ENCODE peak calls at places on chromosomes 16 and 17, in six cellular contexts. W, I, S, F, B and N are unnamed samples.
A peak's percentile ranks its signal among the peaks of the same experiment; 100 is the strongest.

GRCh38 chr16:15811778-15812750 is 44.8 kb downstream of the MYH11 start:
- DNase-seq in W (peak; percentile 44), I (peak; percentile 95), S (no peak), F (no peak), B (no peak), N (peak; percentile 35)

GRCh38 chr16:51236583-51236982 is 85.5 kb upstream of the SALL1 start:
- DNase-seq in W (no peak), I (no peak), S (no peak), F (no peak), B (no peak), N (no peak)

GRCh38 chr16:22900863-22901262 is 86.9 kb downstream of the HS3ST2 start:
- DNase-seq in W (no peak), I (no peak), S (no peak), F (no peak), B (no peak), N (no peak)

GRCh38 chr17:281365-281999 is 71.1 kb downstream of the RPH3AL start:
- DNase-seq in W (no peak), I (no peak), S (no peak), F (no peak), B (no peak), N (no peak)

GRCh38 chr16:25478476-25478875 is 213.3 kb upstream of the HS3ST4 start:
- DNase-seq in W (no peak), I (no peak), S (no peak), F (no peak), B (no peak), N (no peak)

GRCh38 chr17:62109378-62109902 is 44.4 kb upstream of the MED13 start:
- DNase-seq in W (peak; percentile 4), I (peak; percentile 82), S (no peak), F (peak; percentile 43), B (peak; percentile 77), N (no peak)

GRCh38 chr16:3580686-3581085 is 3.5 kb upstream of the NLRC3 start:
- DNase-seq in W (no peak), I (peak; percentile 85), S (peak; percentile 34), F (no peak), B (no peak), N (no peak)

GRCh38 chr16:65249768-65250167 is 127.9 kb upstream of the CDH11 start:
- DNase-seq in W (peak; percentile 85), I (peak; percentile 12), S (peak; percentile 46), F (no peak), B (no peak), N (peak; percentile 11)

GRCh38 chr16:11410382-11411058 is 65.3 kb downstream of the RMI2 start:
- DNase-seq in W (no peak), I (peak; percentile 70), S (no peak), F (no peak), B (no peak), N (no peak)

GRCh38 chr16:89120921-89121351 is 27.3 kb downstream of the ACSF3 start:
- DNase-seq in W (no peak), I (no peak), S (peak; percentile 35), F (no peak), B (no peak), N (no peak)

GRCh38 chr17:20008242-20009051 is 712 bp upstream of the SPECC1 start:
- DNase-seq in W (peak; percentile 23), I (peak; percentile 46), S (peak; percentile 60), F (peak; percentile 20), B (no peak), N (no peak)

GRCh38 chr16:57758331-57759117 is 23.0 kb downstream of the KATNB1 start:
- DNase-seq in W (no peak), I (no peak), S (no peak), F (no peak), B (peak; percentile 42), N (no peak)

DNA sequence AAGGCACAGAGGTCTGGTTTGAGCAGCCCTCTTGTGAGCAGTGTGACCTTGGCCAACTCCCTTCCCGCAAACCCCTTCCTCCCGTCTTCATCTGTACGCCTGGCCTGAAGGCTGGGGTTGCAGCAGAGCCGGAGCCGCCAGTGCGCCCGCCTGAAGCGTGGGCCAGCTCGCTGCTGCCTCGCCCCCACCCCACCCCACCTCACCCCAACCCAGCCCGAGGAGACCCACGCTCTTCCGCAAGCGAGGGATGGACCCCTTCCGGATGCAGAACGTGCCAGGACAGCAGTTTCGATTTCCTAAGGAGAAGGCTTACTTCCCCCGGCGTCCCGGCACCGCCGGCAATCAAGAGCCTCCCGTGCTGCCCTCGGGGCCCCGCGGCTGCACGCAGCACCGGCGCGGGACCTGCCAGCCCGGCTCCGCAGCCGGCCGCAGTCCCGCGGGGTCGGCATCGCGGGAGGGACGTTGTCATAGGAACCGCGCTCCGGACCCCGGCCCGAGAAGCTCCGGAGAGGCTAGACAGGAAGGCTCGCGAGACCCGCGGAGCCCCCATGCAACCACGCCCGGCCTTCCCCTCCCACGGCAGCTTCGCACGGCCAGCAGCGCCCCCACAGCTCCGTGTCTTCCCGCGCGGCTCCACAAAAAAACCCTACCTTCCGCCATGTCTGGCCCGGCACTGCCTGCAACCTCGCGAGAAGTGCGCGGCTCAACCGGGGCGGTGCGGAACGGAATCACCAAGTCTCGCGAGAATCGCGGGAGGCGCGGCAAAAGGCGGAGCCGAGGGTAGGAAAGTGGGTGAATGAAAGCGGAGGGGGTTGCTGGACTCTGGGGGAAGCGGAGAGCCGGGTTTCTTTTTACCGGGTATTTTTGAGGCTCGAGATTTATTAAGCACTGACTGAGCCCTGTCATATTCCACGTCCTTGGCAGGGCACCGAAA is at the start of gene ANKFY1:
- DNase-seq in W (peak; percentile 97), I (peak; percentile 98), S (peak; percentile 99), F (peak; percentile 98), B (peak; percentile 99), N (peak; percentile 92)
- TF ChIP-seq CTCF in W (peak; percentile 44), I (no peak), S (peak; percentile 8), F (no peak), B (no peak), N (peak; percentile 35)

GRCh38 chr17:73865825-73866224 is 221.6 kb upstream of the SDK2 start:
- DNase-seq in W (no peak), I (no peak), S (no peak), F (no peak), B (no peak), N (no peak)

GRCh38 chr17:73874008-73874407 is 229.8 kb upstream of the SDK2 start:
- DNase-seq in W (no peak), I (no peak), S (no peak), F (no peak), B (no peak), N (no peak)

GRCh38 chr17:73872816-73873215 is 228.6 kb upstream of the SDK2 start:
- DNase-seq in W (no peak), I (no peak), S (no peak), F (no peak), B (no peak), N (no peak)

GRCh38 chr17:73867056-73867455 is 222.8 kb upstream of the SDK2 start:
- DNase-seq in W (no peak), I (no peak), S (no peak), F (no peak), B (no peak), N (no peak)

GRCh38 chr17:73870035-73870434 is 225.8 kb upstream of the SDK2 start:
- DNase-seq in W (no peak), I (no peak), S (no peak), F (no peak), B (no peak), N (no peak)
- TF ChIP-seq CTCF in W (no peak), I (no peak), S (no peak), F (no peak), B (no peak), N (no peak)

GRCh38 chr17:18191071-18191667 is 7.5 kb downstream of the ALKBH5 start:
- DNase-seq in W (peak; percentile 72), I (peak; percentile 10), S (no peak), F (no peak), B (no peak), N (no peak)

GRCh38 chr17:18194394-18194793 is 10.8 kb downstream of the ALKBH5 start:
- DNase-seq in W (no peak), I (no peak), S (no peak), F (no peak), B (no peak), N (no peak)

GRCh38 chr17:18190629-18191028 is 7.0 kb downstream of the ALKBH5 start:
- DNase-seq in W (no peak), I (no peak), S (no peak), F (no peak), B (no peak), N (no peak)

GRCh38 chr17:18194804-18195203 is 11.2 kb downstream of the ALKBH5 start:
- DNase-seq in W (no peak), I (no peak), S (no peak), F (no peak), B (no peak), N (no peak)

DNA sequence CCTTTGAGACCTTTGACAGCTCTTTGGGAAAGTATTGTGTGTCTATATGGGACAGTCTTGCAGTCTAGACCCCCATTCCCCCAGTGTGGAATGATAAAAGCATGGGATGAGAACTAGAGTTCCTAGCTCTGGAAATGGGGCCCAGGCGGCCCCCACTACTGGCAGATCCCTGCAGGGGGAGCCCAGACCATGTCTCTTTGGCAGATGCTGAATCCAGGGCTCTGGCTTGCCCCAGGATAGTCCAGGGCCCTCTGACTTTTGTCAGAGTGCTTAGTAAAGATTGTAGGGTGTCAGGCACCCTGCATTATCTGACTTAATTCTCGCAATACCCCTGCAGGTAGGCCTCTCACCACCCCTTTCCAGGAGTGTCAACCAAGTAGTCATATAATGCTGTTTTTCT is 8.3 kb downstream of the ALKBH5 start:
- DNase-seq in W (no peak), I (peak; percentile 35), S (no peak), F (no peak), B (peak; percentile 61), N (no peak)
- TF ChIP-seq CTCF in W (peak; percentile 38), I (peak; percentile 44), S (peak; percentile 15), F (no peak), B (peak; percentile 56), N (peak; percentile 33)

GRCh38 chr17:58204796-58205195 is 12.3 kb downstream of the EPX start:
- DNase-seq in W (no peak), I (no peak), S (no peak), F (no peak), B (no peak), N (no peak)

GRCh38 chr17:58202859-58203258 is 10.3 kb downstream of the EPX start:
- DNase-seq in W (no peak), I (no peak), S (no peak), F (no peak), B (no peak), N (no peak)

GRCh38 chr17:58195518-58196123 is 3.1 kb downstream of the EPX start:
- DNase-seq in W (no peak), I (no peak), S (no peak), F (no peak), B (no peak), N (no peak)

GRCh38 chr17:58196610-58197009 is 4.1 kb downstream of the EPX start:
- DNase-seq in W (no peak), I (no peak), S (no peak), F (no peak), B (no peak), N (no peak)

GRCh38 chr17:58200024-58200633 is 7.6 kb downstream of the EPX start:
- DNase-seq in W (no peak), I (peak; percentile 61), S (peak; percentile 64), F (peak; percentile 35), B (peak; percentile 89), N (no peak)
- TF ChIP-seq CTCF in W (peak; percentile 45), I (peak; percentile 49), S (peak; percentile 40), F (no peak), B (peak; percentile 70), N (no peak)

DNA sequence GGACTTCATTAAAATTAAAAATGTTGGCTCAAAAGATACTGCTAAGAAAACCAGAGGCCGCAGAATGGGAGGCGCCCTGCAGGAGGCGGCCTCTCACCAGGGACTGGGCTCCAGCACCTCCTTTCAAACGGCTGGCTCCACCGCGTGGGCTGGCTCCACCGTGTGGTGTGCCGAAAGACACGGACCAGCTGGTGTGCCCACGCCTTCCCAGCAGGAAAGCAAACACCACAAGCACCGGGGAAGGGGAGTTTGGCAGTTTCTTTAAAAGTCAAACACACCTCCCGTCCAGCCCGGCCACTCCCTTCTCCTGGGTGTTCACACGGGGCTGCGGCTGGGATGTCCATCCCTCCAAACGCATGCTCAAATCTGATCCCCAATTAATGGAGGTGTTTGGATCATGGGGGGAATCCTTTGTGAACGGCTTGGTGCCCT is 13.9 kb downstream of the HAGH start:
- DNase-seq in W (peak; percentile 62), I (peak; percentile 80), S (no peak), F (no peak), B (no peak), N (no peak)
- TF ChIP-seq CTCF in W (peak; percentile 59), I (peak; percentile 65), S (peak; percentile 22), F (no peak), B (peak; percentile 87), N (no peak)